ENCODE peak calls at places on chromosomes 13 and 19, in eight cellular contexts. D, P, O, K, U, Q, B and Y are unnamed samples.
A peak's percentile ranks its signal among the peaks of the same experiment; 100 is the strongest.

GRCh38 chr13:27379694-27380596 is 44.5 kb upstream of the GTF3A start:
- DNase-seq in D (peak; percentile 70), P (peak; percentile 49), O (peak; percentile 64), K (peak; percentile 47), U (no peak), Q (peak; percentile 57), B (no peak), Y (peak; percentile 24)

GRCh38 chr19:13018037-13018914 is 23.0 kb downstream of the NFIX start:
- DNase-seq in D (peak; percentile 23), P (peak; percentile 64), O (no peak), K (no peak), U (no peak), Q (no peak), B (no peak), Y (no peak)

GRCh38 chr19:55156202-55157063 is 1.1 kb downstream of the TNNI3 start:
- DNase-seq in D (peak; percentile 46), P (peak; percentile 62), O (no peak), K (peak; percentile 27), U (peak; percentile 85), Q (peak; percentile 53), B (no peak), Y (peak; percentile 24)

GRCh38 chr13:53255795-53256194 is 227.2 kb downstream of the OLFM4 start:
- DNase-seq in D (no peak), P (no peak), O (no peak), K (no peak), U (no peak), Q (no peak), B (no peak), Y (no peak)

GRCh38 chr13:76512676-76513277 is 373.4 kb downstream of the KCTD12 start:
- DNase-seq in D (peak; percentile 70), P (peak; percentile 98), O (no peak), K (no peak), U (peak; percentile 69), Q (no peak), B (no peak), Y (peak; percentile 88)

GRCh38 chr13:33213797-33214196 is 71.8 kb downstream of the STARD13 start:
- DNase-seq in D (peak; percentile 29), P (peak; percentile 50), O (no peak), K (no peak), U (no peak), Q (no peak), B (no peak), Y (no peak)

GRCh38 chr19:49441210-49441959 is at the start of gene SLC17A7:
- DNase-seq in D (peak; percentile 28), P (no peak), O (no peak), K (peak; percentile 49), U (peak; percentile 82), Q (peak; percentile 50), B (no peak), Y (no peak)

GRCh38 chr13:113397606-113398425 is 33.9 kb upstream of the GRTP1 start:
- DNase-seq in D (no peak), P (no peak), O (no peak), K (no peak), U (no peak), Q (no peak), B (no peak), Y (no peak)

GRCh38 chr19:37855098-37855497 is 51.3 kb downstream of the WDR87 start:
- DNase-seq in D (no peak), P (peak; percentile 29), O (no peak), K (peak; percentile 5), U (no peak), Q (peak; percentile 10), B (no peak), Y (no peak)

GRCh38 chr13:59890064-59890463 is 273.7 kb downstream of the DIAPH3 start:
- DNase-seq in D (no peak), P (peak; percentile 11), O (no peak), K (no peak), U (no peak), Q (no peak), B (no peak), Y (peak; percentile 8)